ENCODE peak calls at places on chromosomes 2 and 18, in eight cellular contexts. C is AG09319; P is left lung; X is CD8-positive, alpha-beta T cell; R is type B pancreatic cell; W is HFF-Myc; G is MM.1S; S is cardiac muscle cell. Q is an unnamed sample.

GRCh38 chr2:221495766-221496165 is 76.3 kb downstream of the EPHA4 start:
- DNase-seq in R (no peak), S (no peak), C (no peak), W (no peak), G (no peak), P (no peak), X (no peak), Q (no peak)

GRCh38 chr2:164810843-164811242 is 30.8 kb downstream of the COBLL1 start:
- DNase-seq in C (peak), S (no peak), G (no peak), W (no peak), X (no peak), P (no peak), R (no peak), Q (no peak)

GRCh38 chr18:2409906-2410305 is 161.4 kb downstream of the METTL4 start:
- DNase-seq in G (no peak), C (no peak), W (no peak), R (no peak), X (no peak), S (no peak), P (no peak), Q (no peak)

GRCh38 chr2:8676191-8676914 is 5.5 kb upstream of the ID2 start:
- DNase-seq in W (no peak), C (peak), X (no peak), G (no peak), P (peak), R (peak), S (peak), Q (no peak)

GRCh38 chr2:118169359-118170005 is 81.2 kb downstream of the INSIG2 start:
- DNase-seq in S (no peak), G (no peak), P (peak), X (peak), R (no peak), W (no peak), C (no peak), Q (no peak)

GRCh38 chr2:174969091-174969734 is 36.0 kb downstream of the CHN1 start:
- DNase-seq in C (no peak), S (no peak), G (no peak), P (no peak), R (no peak), W (no peak), X (no peak), Q (no peak)

GRCh38 chr2:64000630-64001381 is 18.4 kb downstream of the VPS54 start:
- DNase-seq in G (no peak), P (no peak), W (no peak), X (no peak), R (no peak), S (no peak), C (no peak), Q (no peak)

GRCh38 chr2:41867553-41867952 is 180.3 kb upstream of the PKDCC start:
- DNase-seq in S (no peak), P (no peak), X (no peak), G (peak), W (no peak), R (no peak), C (no peak), Q (no peak)

GRCh38 chr2:226115102-226115831 is 684.4 kb downstream of the IRS1 start:
- DNase-seq in C (peak), X (no peak), P (no peak), R (no peak), W (peak), S (no peak), G (no peak), Q (no peak)

GRCh38 chr2:86543335-86543734 is 19.9 kb downstream of the CHMP3 start:
- DNase-seq in P (no peak), W (no peak), G (no peak), C (no peak), R (no peak), S (no peak), X (no peak), Q (no peak)

GRCh38 chr2:197932374-197932773 is 128.0 kb downstream of the PLCL1 start:
- DNase-seq in S (no peak), G (no peak), P (no peak), R (no peak), X (no peak), W (no peak), C (no peak), Q (no peak)

GRCh38 chr2:37829202-37829601 is 95.9 kb upstream of the RMDN2 start:
- DNase-seq in S (no peak), P (no peak), W (peak), R (no peak), X (no peak), C (peak), G (no peak), Q (no peak)

GRCh38 chr2:18412980-18413793 is 147.3 kb downstream of the RDH14 start:
- DNase-seq in S (no peak), P (no peak), W (no peak), C (no peak), R (no peak), X (no peak), G (no peak), Q (no peak)

GRCh38 chr18:36334798-36335197 is 37.3 kb downstream of the FHOD3 start:
- DNase-seq in R (no peak), C (no peak), W (no peak), S (no peak), X (no peak), P (no peak), G (no peak), Q (no peak)

GRCh38 chr2:65666156-65666725 is 233.8 kb upstream of the SPRED2 start:
- DNase-seq in P (no peak), S (no peak), R (no peak), W (peak), G (peak), C (no peak), X (no peak), Q (peak)

GRCh38 chr2:50722828-50723227 is 309.1 kb downstream of the NRXN1 start:
- DNase-seq in G (no peak), S (no peak), C (no peak), X (no peak), R (no peak), W (no peak), P (no peak), Q (no peak)

GRCh38 chr2:176582990-176583481 is 313.8 kb downstream of the MTX2 start:
- DNase-seq in G (no peak), W (peak), R (no peak), C (peak), X (no peak), P (no peak), S (no peak), Q (no peak)

GRCh38 chr2:176534798-176535479 is 265.7 kb downstream of the MTX2 start:
- DNase-seq in C (no peak), G (no peak), X (no peak), R (no peak), S (no peak), P (no peak), W (no peak), Q (no peak)

GRCh38 chr18:35389095-35389618 is 12.0 kb upstream of the ZNF396 start:
- DNase-seq in P (no peak), G (no peak), R (no peak), W (no peak), C (peak), X (no peak), S (no peak), Q (no peak)

GRCh38 chr2:211941359-211941758 is 597.2 kb downstream of the ERBB4 start:
- DNase-seq in R (no peak), G (no peak), X (no peak), W (no peak), P (no peak), C (no peak), S (no peak), Q (no peak)

GRCh38 chr2:30930716-30931115 is 123.5 kb upstream of the CAPN13 start:
- DNase-seq in C (no peak), W (no peak), X (no peak), G (no peak), S (no peak), R (no peak), P (no peak), Q (no peak)

GRCh38 chr2:227464356-227464755 is 7.6 kb upstream of the AGFG1 start:
- DNase-seq in P (no peak), R (no peak), W (no peak), S (no peak), C (no peak), X (no peak), G (no peak), Q (no peak)

GRCh38 chr2:122993592-122993991 is 1031.5 kb upstream of the CNTNAP5 start:
- DNase-seq in P (no peak), R (no peak), C (no peak), G (no peak), S (no peak), X (no peak), W (no peak), Q (no peak)

GRCh38 chr2:69138247-69138754 is 125.3 kb downstream of the ANTXR1 start:
- DNase-seq in X (no peak), R (no peak), W (no peak), C (no peak), P (no peak), S (no peak), G (no peak), Q (no peak)

GRCh38 chr18:26656944-26657536 is 108.7 kb upstream of the KCTD1 start:
- DNase-seq in P (peak), X (no peak), G (peak), R (peak), W (no peak), C (peak), S (peak), Q (peak)

GRCh38 chr18:26656401-26656943 is 108.1 kb upstream of the KCTD1 start:
- DNase-seq in W (no peak), S (peak), P (peak), G (no peak), R (peak), C (no peak), X (no peak), Q (no peak)

GRCh38 chr18:26654173-26655009 is 106.0 kb upstream of the KCTD1 start:
- DNase-seq in G (no peak), S (no peak), X (no peak), P (no peak), R (no peak), C (no peak), W (no peak), Q (no peak)

GRCh38 chr18:26655010-26655613 is 106.8 kb upstream of the KCTD1 start:
- DNase-seq in P (no peak), X (no peak), S (no peak), C (no peak), G (no peak), W (no peak), R (no peak), Q (no peak)

DNA sequence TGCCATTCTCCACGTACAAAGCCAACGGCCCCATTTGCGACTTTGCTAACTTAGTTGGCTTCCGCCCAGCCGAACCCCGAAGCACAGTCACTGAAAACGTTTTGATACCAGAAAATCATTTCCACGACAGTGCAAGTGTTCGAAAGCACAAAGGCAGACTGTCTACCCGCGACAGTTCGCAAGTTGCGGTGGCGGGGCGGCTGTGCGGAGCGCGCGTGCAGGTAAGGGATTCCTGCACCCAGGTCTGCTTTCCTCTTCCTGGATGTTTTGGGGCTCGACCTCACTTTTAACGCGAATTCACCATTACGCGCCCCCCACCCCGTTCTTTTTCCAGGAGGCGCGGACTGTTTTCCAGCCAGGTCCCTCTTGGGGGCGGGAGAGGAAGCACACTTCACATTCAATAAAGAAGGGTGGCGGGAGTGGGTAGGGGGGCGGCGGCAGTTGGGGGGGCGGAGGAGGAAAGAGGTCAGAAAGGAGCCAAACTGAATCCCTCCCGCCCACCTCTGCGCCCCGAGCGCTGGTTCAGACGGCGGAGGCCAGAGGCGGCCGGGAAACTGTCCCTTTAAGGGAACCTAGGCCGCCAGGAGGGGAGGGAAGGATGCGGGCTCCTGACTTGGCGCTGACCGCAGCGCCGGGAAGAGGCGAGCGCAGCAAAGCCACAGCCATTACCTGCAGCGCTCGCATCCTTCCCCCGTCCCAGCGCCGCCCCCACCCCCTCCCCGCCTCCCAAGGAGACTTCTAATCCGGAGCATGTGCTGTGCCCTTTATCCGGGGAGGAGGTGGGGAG is 107.5 kb upstream of the KCTD1 start:
- DNase-seq in C (no peak), P (peak), R (peak), G (peak), W (no peak), S (peak), X (no peak), Q (no peak)
- TF ChIP-seq CTCF in C (no peak), P (no peak), R (peak), G (no peak), W (no peak), S (peak), X (no peak), Q (no peak)

GRCh38 chr18:4454548-4455112 is 477 bp downstream of the DLGAP1 start:
- DNase-seq in X (no peak), P (peak), S (no peak), C (no peak), W (no peak), R (no peak), G (no peak), Q (peak)
- TF ChIP-seq CTCF in X (no peak), P (no peak), S (no peak), C (no peak), W (no peak), R (no peak), G (no peak), Q (no peak)

GRCh38 chr2:112463256-112463655 is 18.7 kb upstream of the TTL start:
- DNase-seq in R (no peak), C (no peak), W (no peak), X (no peak), S (no peak), P (no peak), G (no peak), Q (no peak)

GRCh38 chr2:112462178-112462577 is 19.8 kb upstream of the TTL start:
- DNase-seq in R (no peak), P (no peak), G (no peak), S (no peak), C (no peak), W (no peak), X (no peak), Q (no peak)

DNA sequence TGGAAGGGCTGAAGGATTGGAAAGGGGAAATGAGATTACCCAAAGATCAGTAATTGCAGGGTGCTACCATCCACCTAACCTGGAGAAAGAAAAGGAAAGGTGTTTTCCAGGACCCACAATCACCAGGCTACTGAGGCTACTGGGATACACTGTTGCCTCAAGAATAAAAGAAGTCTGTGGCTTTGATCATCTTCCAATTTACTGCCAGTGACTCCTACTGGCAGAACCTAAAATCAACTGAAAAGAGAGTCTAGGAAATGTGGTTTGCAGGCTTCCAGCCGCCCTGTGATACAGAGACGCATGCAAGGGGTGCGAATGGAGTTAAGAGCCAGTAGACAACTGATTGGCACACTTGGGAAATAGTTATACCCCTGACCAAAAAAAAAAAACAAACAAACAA is 16.6 kb upstream of the TTL start:
- DNase-seq in S (no peak), R (no peak), G (no peak), X (no peak), W (no peak), P (no peak), C (no peak), Q (no peak)
- TF ChIP-seq CTCF in S (peak), R (peak), G (no peak), X (no peak), W (no peak), P (no peak), C (no peak), Q (no peak)

GRCh38 chr18:6281874-6282273 is 132.8 kb downstream of the L3MBTL4 start:
- DNase-seq in S (no peak), R (no peak), W (no peak), X (no peak), C (no peak), G (no peak), P (no peak), Q (no peak)
- TF ChIP-seq CTCF in S (no peak), R (no peak), W (no peak), X (no peak), C (no peak), G (no peak), P (no peak), Q (no peak)

DNA sequence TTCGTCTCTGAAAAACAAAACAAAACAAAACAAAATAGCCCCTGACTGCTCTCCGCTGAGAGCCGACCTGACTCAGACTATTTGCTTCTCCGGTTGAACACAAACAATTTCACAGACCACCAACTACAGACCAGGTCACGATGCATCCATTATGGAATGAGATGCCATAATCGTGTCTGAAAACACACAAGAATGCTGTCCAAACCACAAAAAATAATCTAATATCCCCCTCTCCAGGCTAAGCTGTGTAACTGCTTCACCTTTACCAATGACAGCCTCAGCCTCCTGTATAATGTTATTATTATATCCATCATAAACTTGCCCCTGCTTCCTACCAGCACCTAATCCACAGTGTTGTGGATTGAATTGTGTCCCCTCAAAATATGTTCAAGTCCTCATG is 114.7 kb downstream of the DNAH6 start:
- DNase-seq in S (peak), P (no peak), G (peak), X (no peak), R (no peak), C (peak), W (peak), Q (peak)
- TF ChIP-seq CTCF in S (peak), P (peak), G (peak), X (peak), R (peak), C (peak), W (peak), Q (peak)

DNA sequence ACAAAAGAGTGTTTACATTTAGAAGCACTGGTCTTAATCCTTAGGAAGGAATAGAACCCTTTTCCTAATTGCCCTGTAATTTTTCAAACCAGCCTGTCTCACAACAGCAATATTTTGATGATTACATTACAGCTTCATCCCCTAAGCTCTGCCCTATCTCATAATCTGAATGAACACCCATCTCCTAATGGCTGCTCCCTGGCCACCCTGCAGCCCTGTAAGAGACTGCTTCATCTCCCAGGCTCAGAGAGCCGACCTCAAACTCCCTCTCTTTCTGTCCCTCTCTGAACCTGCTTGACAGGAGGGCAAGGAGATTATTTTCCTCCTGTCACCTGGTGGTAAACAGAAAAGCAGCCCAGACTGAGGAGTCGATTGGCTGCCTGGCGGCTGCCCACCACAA is 107.8 kb downstream of the MAIP1 start:
- DNase-seq in W (no peak), X (no peak), P (no peak), R (no peak), S (no peak), C (no peak), G (no peak), Q (no peak)
- TF ChIP-seq CTCF in W (no peak), X (no peak), P (no peak), R (no peak), S (no peak), C (no peak), G (no peak), Q (no peak)

GRCh38 chr18:73563345-73563744 is 584.3 kb downstream of the FBXO15 start:
- DNase-seq in G (no peak), P (no peak), R (no peak), S (no peak), X (no peak), W (peak), C (peak), Q (no peak)

DNA sequence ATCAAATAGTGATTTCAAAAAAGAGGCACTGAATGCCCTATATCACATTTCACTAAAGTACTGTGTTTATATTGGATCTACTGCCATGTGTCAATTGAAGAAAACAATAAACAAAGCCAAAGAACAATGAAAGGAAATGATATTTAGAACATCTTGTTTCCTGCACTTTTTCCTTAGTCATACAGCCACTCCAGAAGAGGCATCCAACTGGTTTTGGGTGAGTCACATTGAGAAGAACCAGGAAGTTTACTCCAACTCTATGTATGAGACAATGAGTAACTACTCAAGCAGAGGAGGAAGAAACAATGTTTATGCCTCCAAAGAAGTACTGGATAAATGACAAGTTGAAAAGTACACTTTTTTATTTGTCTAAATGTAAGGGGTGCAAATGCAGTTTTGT is 583.6 kb downstream of the FBXO15 start:
- DNase-seq in G (no peak), W (peak), R (no peak), X (no peak), S (no peak), P (no peak), C (peak), Q (no peak)
- TF ChIP-seq CTCF in G (no peak), W (no peak), R (no peak), X (no peak), S (no peak), P (no peak), C (no peak), Q (no peak)

GRCh38 chr2:85231242-85231805 is 96.5 kb downstream of the TGOLN2 start:
- DNase-seq in S (no peak), C (no peak), R (no peak), X (no peak), G (peak), P (no peak), W (no peak), Q (no peak)
- TF ChIP-seq CTCF in S (no peak), C (no peak), R (no peak), X (no peak), G (peak), P (no peak), W (no peak), Q (no peak)

DNA sequence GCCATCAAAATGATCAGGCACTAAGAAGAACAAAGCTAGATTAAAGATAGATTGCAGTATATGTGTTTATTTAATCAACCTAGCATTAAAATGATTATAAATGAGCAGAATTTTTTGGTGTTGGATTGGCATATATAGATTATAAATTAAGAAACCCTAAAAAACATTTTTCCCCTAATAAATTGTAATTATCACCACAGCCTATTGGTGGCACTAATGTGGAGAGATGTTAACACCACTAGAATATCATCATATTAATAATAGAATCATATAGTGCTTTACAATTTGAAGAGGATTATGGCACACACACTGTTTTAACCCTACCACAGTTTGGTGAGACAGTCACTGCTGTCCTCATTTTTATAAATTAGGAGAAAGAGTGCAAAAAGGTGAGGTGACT is 112.4 kb upstream of the RND3 start:
- DNase-seq in W (no peak), R (no peak), X (no peak), S (no peak), P (no peak), C (no peak), G (no peak), Q (no peak)
- TF ChIP-seq CTCF in W (no peak), R (peak), X (no peak), S (peak), P (peak), C (no peak), G (peak), Q (no peak)

Q was measured in GM10248.